ENCODE peak calls at places on chromosomes 4 and X, in seven cellular contexts. Y is prostate gland; A is heart left ventricle; U is glomerular endothelial cell; Z is anterior cingulate cortex; G is activated CD4-positive, alpha-beta memory T cell treated with anti-CD3 and anti-CD28 coated beads, Interleukin-2, amount 10 ng/mL, durations not matched to agents 7 days and 5 days; B is NCI-H2029 treated with DMSO at 0.1 percent for 48 hours. X is an unnamed sample.

GRCh38 chrX:24963823-24964222 is 51.9 kb downstream of the ARX start:
- DNase-seq in Y (no peak), A (no peak), U (no peak), Z (no peak), G (no peak), B (peak; percentile 7), X (no peak)

GRCh38 chr4:96175871-96176270 is 336.0 kb downstream of the PDHA2 start:
- DNase-seq in Y (no peak), A (no peak), U (no peak), Z (no peak), G (no peak), B (no peak), X (no peak)

GRCh38 chrX:47179221-47179927 is 14.3 kb upstream of the UBA1 start:
- DNase-seq in Y (no peak), A (peak; percentile 83), U (no peak), Z (peak; percentile 59), G (no peak), B (no peak), X (no peak)

GRCh38 chrX:69321789-69322188 is 156.5 kb upstream of the PJA1 start:
- DNase-seq in Y (no peak), A (no peak), U (no peak), Z (no peak), G (no peak), B (no peak), X (no peak)

GRCh38 chr4:157076578-157076947 is 613 bp downstream of the GLRB start:
- DNase-seq in Y (no peak), A (no peak), U (no peak), Z (no peak), G (no peak), B (peak; percentile 8), X (no peak)

GRCh38 chr4:61891953-61892352 is 691.8 kb downstream of the ADGRL3 start:
- DNase-seq in Y (no peak), A (no peak), U (no peak), Z (no peak), G (no peak), B (no peak), X (no peak)

GRCh38 chrX:123682182-123682581 is 50.7 kb downstream of the THOC2 start:
- DNase-seq in Y (no peak), A (no peak), U (no peak), Z (no peak), G (no peak), B (no peak), X (no peak)

GRCh38 chr4:60455380-60455779 is 744.7 kb upstream of the ADGRL3 start:
- DNase-seq in Y (no peak), A (no peak), U (no peak), Z (no peak), G (no peak), B (no peak), X (no peak)